ENCODE peak calls at places on chromosomes 11 and 22, in nine cellular contexts. Q, O, A, J, B, Z, H, I and V are unnamed samples.

GRCh38 chr22:48901324-48901723 is 926.3 kb downstream of the BRD1 start:
- DNase-seq in Q (no peak), O (no peak), A (no peak), J (no peak), B (peak), Z (no peak), H (no peak), I (no peak), V (no peak)

GRCh38 chr11:70537576-70538571 is 139.5 kb downstream of the CTTN start:
- DNase-seq in Q (no peak), O (no peak), A (no peak), J (no peak), B (no peak), Z (no peak), H (no peak), I (no peak), V (no peak)

GRCh38 chr11:8717876-8718753 is 35.5 kb downstream of the RPL27A start:
- DNase-seq in Q (no peak), O (no peak), A (peak), J (peak), B (peak), Z (peak), H (peak), I (no peak), V (no peak)

GRCh38 chr22:25548866-25549464 is 15.5 kb upstream of the GRK3 start:
- DNase-seq in Q (no peak), O (no peak), A (no peak), J (no peak), B (no peak), Z (no peak), H (no peak), I (no peak), V (no peak)

GRCh38 chr11:78161937-78162336 is 22.5 kb upstream of the ALG8 start:
- DNase-seq in Q (no peak), O (no peak), A (peak), J (no peak), B (no peak), Z (no peak), H (no peak), I (no peak), V (no peak)

GRCh38 chr11:23318670-23319069 is 458.4 kb upstream of the CCDC179 start:
- DNase-seq in Q (no peak), O (no peak), A (no peak), J (no peak), B (no peak), Z (no peak), H (no peak), I (no peak), V (no peak)

GRCh38 chr11:832529-833113 is at the start of gene CD151:
- DNase-seq in Q (peak), O (no peak), A (peak), J (no peak), B (no peak), Z (no peak), H (peak), I (peak), V (no peak)

GRCh38 chr22:31084811-31085492 is 3.8 kb downstream of the SMTN start:
- DNase-seq in Q (peak), O (peak), A (peak), J (no peak), B (peak), Z (peak), H (peak), I (peak), V (no peak)

GRCh38 chr11:96263361-96263763 is 79.6 kb downstream of the MAML2 start:
- DNase-seq in Q (no peak), O (no peak), A (peak), J (no peak), B (no peak), Z (no peak), H (no peak), I (no peak), V (no peak)

GRCh38 chr22:45478108-45478771 is 24.4 kb upstream of the FBLN1 start:
- DNase-seq in Q (no peak), O (no peak), A (peak), J (peak), B (no peak), Z (no peak), H (no peak), I (no peak), V (no peak)

GRCh38 chr11:25615076-25615475 is 716.9 kb upstream of the ANO3 start:
- DNase-seq in Q (no peak), O (no peak), A (no peak), J (no peak), B (no peak), Z (no peak), H (no peak), I (no peak), V (no peak)

GRCh38 chr11:10669258-10670033 is 24.1 kb downstream of the IRAG1 start:
- DNase-seq in Q (no peak), O (no peak), A (peak), J (no peak), B (no peak), Z (no peak), H (no peak), I (no peak), V (no peak)

GRCh38 chr11:69391192-69392103 is 90.0 kb upstream of the LINC01488 start:
- DNase-seq in Q (no peak), O (no peak), A (no peak), J (no peak), B (no peak), Z (no peak), H (no peak), I (no peak), V (no peak)

GRCh38 chr22:36853407-36854099 is 7.3 kb upstream of the NCF4 start:
- DNase-seq in Q (peak), O (peak), A (peak), J (peak), B (peak), Z (peak), H (peak), I (peak), V (no peak)